ENCODE peak calls at places on chromosome 16, in seven cellular contexts. P, C, S, L, Q, B and F are unnamed samples.

GRCh38 chr16:25012525-25012991 is 2.6 kb downstream of the ARHGAP17 start:
- DNase-seq in P (no peak), C (no peak), S (no peak), L (peak), Q (no peak), B (peak), F (no peak)

GRCh38 chr16:50555269-50555875 is 7.2 kb downstream of the NKD1 start:
- DNase-seq in P (no peak), C (no peak), S (no peak), L (no peak), Q (no peak), B (no peak), F (no peak)

GRCh38 chr16:71658771-71659170 is 32.8 kb downstream of the MARVELD3 start:
- DNase-seq in P (no peak), C (no peak), S (no peak), L (no peak), Q (no peak), B (no peak), F (no peak)

GRCh38 chr16:58462997-58463891 is 36.7 kb upstream of the NDRG4 start:
- DNase-seq in P (no peak), C (peak), S (peak), L (no peak), Q (no peak), B (no peak), F (peak)

GRCh38 chr16:47258874-47259461 is 115.2 kb upstream of the NETO2 start:
- DNase-seq in P (peak), C (peak), S (peak), L (peak), Q (peak), B (no peak), F (peak)

GRCh38 chr16:8655184-8655717 is 19.2 kb upstream of the ABAT start:
- DNase-seq in P (peak), C (no peak), S (peak), L (no peak), Q (peak), B (peak), F (peak)

GRCh38 chr16:58931436-58931835 is 197.3 kb upstream of the GOT2 start:
- DNase-seq in P (no peak), C (no peak), S (no peak), L (no peak), Q (no peak), B (no peak), F (no peak)

GRCh38 chr16:83887564-83887963 is 11.4 kb upstream of the MLYCD start:
- DNase-seq in P (no peak), C (no peak), S (no peak), L (no peak), Q (no peak), B (no peak), F (peak)

GRCh38 chr16:1698680-1699079 is 7.3 kb upstream of the MAPK8IP3 start:
- DNase-seq in P (no peak), C (no peak), S (no peak), L (no peak), Q (no peak), B (no peak), F (no peak)

GRCh38 chr16:1958715-1959268 is 546 bp upstream of the NDUFB10 start:
- DNase-seq in P (peak), C (no peak), S (no peak), L (no peak), Q (no peak), B (no peak), F (no peak)

GRCh38 chr16:9260665-9261064 is 169.2 kb downstream of the HAPSTR1 start:
- DNase-seq in P (no peak), C (no peak), S (no peak), L (no peak), Q (no peak), B (no peak), F (no peak)

GRCh38 chr16:57140866-57141668 is 44.8 kb downstream of the PSME3IP1 start:
- DNase-seq in P (no peak), C (peak), S (no peak), L (no peak), Q (no peak), B (no peak), F (no peak)

GRCh38 chr16:1416521-1416941 is 2.0 kb upstream of the UNKL start:
- DNase-seq in P (no peak), C (no peak), S (no peak), L (peak), Q (no peak), B (no peak), F (no peak)

GRCh38 chr16:2507679-2508064 is 6.1 kb upstream of the ATP6V0C start:
- DNase-seq in P (no peak), C (no peak), S (no peak), L (no peak), Q (no peak), B (no peak), F (no peak)

GRCh38 chr16:82040296-82040695 is 5.2 kb downstream of the HSD17B2 start:
- DNase-seq in P (no peak), C (no peak), S (no peak), L (no peak), Q (no peak), B (no peak), F (no peak)

GRCh38 chr16:50384500-50385122 is 15.8 kb upstream of the BRD7 start:
- DNase-seq in P (no peak), C (no peak), S (no peak), L (no peak), Q (peak), B (no peak), F (no peak)

GRCh38 chr16:57720142-57720575 is 15.4 kb upstream of the KATNB1 start:
- DNase-seq in P (peak), C (peak), S (peak), L (peak), Q (peak), B (peak), F (peak)

GRCh38 chr16:87487361-87487924 is 5.4 kb downstream of the ZCCHC14 start:
- DNase-seq in P (no peak), C (no peak), S (peak), L (no peak), Q (no peak), B (peak), F (peak)

GRCh38 chr16:64051826-64052225 is 1070.0 kb downstream of the CDH11 start:
- DNase-seq in P (peak), C (no peak), S (peak), L (peak), Q (peak), B (peak), F (peak)

GRCh38 chr16:88826070-88826840 is 14.5 kb upstream of the APRT start:
- DNase-seq in P (no peak), C (no peak), S (no peak), L (no peak), Q (no peak), B (no peak), F (no peak)

GRCh38 chr16:19127205-19127604 is 13.4 kb downstream of the ITPRIPL2 start:
- DNase-seq in P (no peak), C (no peak), S (no peak), L (no peak), Q (no peak), B (no peak), F (no peak)

GRCh38 chr16:30867747-30868146 is 26.1 kb downstream of the BCL7C start:
- DNase-seq in P (no peak), C (peak), S (peak), L (peak), Q (no peak), B (peak), F (no peak)

GRCh38 chr16:924063-924462 is 46.7 kb downstream of the LMF1 start:
- DNase-seq in P (no peak), C (no peak), S (no peak), L (no peak), Q (no peak), B (no peak), F (no peak)

DNA sequence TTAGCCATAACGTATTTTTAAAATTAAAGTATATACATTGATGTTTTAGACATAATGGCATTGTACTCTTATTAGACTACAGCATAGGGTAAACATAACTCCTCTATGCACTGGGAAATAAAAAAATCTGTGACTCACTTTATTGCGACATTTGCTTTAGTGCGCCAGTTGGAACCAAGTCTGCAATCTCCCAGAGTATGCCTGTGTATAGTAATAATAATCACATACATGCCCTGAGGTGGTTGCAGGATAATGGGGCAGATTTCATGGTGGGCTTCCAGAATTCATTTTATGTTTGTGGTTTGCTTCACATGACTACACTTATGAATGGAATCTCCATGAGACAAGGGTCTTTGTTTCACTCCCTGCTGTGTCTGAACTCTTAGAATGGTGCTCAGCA is 66.9 kb upstream of the N4BP1 start:
- DNase-seq in P (no peak), C (no peak), S (no peak), L (peak), Q (no peak), B (no peak), F (no peak)
- TF ChIP-seq EZH2phosphoT487 in P (no peak), C (no peak), S (no peak), L (no peak), Q (no peak), B (no peak), F (no peak)

DNA sequence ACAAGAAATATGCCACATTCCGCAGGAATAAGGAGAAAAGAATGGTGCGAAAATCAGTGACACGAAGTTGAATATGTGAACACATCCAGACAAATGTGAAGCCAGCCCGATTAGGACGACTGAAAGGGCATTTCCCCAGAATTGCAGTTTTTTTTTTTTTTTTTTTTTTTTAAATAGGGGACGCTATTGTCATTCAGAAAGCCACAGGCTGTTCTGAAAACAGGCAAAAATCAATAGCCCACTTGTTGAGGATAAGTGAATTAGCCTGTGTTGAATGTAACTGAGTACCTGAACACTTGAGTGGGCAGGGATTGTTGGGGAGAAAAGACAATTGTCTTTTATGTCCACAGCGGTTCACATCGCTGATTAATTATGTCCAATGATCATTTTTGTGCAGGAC is 507.1 kb downstream of the WWOX start:
- DNase-seq in P (no peak), C (no peak), S (peak), L (no peak), Q (no peak), B (no peak), F (peak)
- H3K4me2 ChIP-seq in P (no peak), C (no peak), S (peak), L (no peak), Q (no peak), B (no peak), F (peak)

DNA sequence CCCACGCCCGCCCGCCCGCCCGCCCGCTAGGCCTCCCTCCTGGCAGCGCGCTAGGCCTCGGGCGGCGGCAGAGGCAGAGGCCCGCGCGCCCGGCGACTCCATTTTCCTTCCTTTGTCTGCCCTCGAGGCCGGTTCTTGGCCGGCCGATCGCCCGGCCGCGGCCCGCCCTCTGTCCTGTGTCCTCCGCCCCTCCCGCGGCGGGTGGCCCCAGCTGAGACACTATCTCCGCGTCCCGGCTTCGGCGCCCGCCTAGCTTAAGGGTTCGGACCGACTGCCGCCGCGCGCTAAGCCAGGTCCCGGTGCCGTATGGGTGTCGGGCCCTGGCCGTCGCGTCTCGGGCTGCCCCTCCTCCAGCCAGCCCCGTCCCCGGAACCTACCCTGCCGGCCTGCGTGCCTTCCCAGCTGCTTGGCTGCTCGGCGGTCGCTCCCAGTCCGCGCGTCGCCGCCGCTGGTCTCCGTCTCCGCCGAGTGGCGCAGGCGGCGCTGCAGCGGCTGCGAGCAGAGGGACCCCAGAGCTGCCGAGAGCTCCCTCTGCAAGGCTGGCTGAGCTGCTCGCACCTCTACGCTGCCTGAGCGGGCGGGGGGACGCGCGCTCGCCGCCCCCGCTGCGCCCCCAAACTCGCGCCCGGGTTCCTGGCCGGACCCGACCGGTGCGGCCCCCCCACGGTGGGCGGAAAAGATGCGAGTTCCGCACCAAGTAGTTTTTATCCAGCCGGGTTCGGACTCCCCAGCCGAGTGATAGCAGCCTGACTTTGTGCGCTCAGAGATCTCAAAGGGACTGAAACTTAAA is 787 bp downstream of the CTCF start:
- DNase-seq in P (peak), C (peak), S (peak), L (peak), Q (peak), B (peak), F (peak)
- TF ChIP-seq CTCF in P (peak), C (peak), S (no peak), L (peak), Q (peak), B (peak), F (peak)

DNA sequence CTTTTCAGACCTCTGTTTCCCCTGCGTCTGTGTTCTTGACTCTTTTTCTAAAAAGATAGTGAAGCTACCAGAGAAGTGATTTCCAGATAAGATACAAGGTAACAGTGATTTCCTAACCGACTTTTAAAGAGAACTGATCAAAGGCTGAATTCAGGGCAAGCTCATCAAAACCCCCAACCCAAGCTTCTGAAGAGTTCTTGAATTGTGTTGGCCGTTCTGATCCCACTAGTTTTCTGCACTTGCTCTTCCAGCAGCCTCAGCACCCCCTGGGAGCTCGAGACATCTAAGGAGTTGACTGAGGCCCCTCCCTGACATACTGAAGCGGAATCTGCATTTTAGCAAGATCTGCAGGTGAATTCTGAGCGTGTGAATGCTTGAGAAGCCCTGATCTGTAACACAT is 12.7 kb upstream of the NSMCE1 start:
- DNase-seq in P (no peak), C (no peak), S (peak), L (no peak), Q (no peak), B (no peak), F (no peak)
- TF ChIP-seq EZH2phosphoT487 in P (no peak), C (no peak), S (no peak), L (no peak), Q (no peak), B (no peak), F (no peak)

GRCh38 chr16:72845322-72846020 is 202.5 kb downstream of the ZFHX3 start:
- DNase-seq in P (no peak), C (no peak), S (no peak), L (no peak), Q (no peak), B (no peak), F (no peak)

GRCh38 chr16:72848045-72848410 is 199.9 kb downstream of the ZFHX3 start:
- DNase-seq in P (no peak), C (no peak), S (no peak), L (no peak), Q (no peak), B (no peak), F (no peak)

GRCh38 chr16:72848759-72849664 is 198.9 kb downstream of the ZFHX3 start:
- DNase-seq in P (no peak), C (peak), S (no peak), L (peak), Q (no peak), B (peak), F (peak)

GRCh38 chr16:72846594-72846993 is 201.3 kb downstream of the ZFHX3 start:
- DNase-seq in P (no peak), C (peak), S (no peak), L (no peak), Q (no peak), B (no peak), F (no peak)

GRCh38 chr16:72847187-72848044 is 200.5 kb downstream of the ZFHX3 start:
- DNase-seq in P (no peak), C (peak), S (peak), L (peak), Q (peak), B (peak), F (peak)
- H3K4me2 ChIP-seq in P (no peak), C (peak), S (peak), L (no peak), Q (no peak), B (no peak), F (no peak)

GRCh38 chr16:80599466-80599865 is 58.7 kb downstream of the DYNLRB2 start:
- DNase-seq in P (no peak), C (no peak), S (no peak), L (peak), Q (no peak), B (no peak), F (no peak)
- TF ChIP-seq CTCF in P (no peak), C (no peak), S (no peak), L (no peak), Q (no peak), B (no peak), F (no peak)